ENCODE peak calls at places on chromosomes 3 and 15, in ten cellular contexts. O is thoracic aorta; G is NCI-H1105; Y is CD4-positive, alpha-beta memory T cell; H is bronchial epithelial cell; B is RWPE1; Z is kidney; M is NCI-H774; U is iPS-NIHi11; S is NCI-H1417. R is an unnamed sample.

GRCh38 chr3:196377321-196377720 is 39.1 kb upstream of the TM4SF19 start:
- DNase-seq in O (no peak), G (no peak), Y (no peak), H (no peak), B (no peak), Z (no peak), M (no peak), U (no peak), S (no peak), R (no peak)

GRCh38 chr15:76391847-76392246 is 55.3 kb downstream of the ISL2 start:
- DNase-seq in O (no peak), G (no peak), Y (no peak), H (no peak), B (no peak), Z (no peak), M (no peak), U (no peak), S (no peak), R (no peak)

GRCh38 chr3:147838650-147839049 is 429.5 kb downstream of the ZIC1 start:
- DNase-seq in O (no peak), G (no peak), Y (no peak), H (no peak), B (no peak), Z (no peak), M (no peak), U (no peak), S (no peak), R (peak; percentile 27)

GRCh38 chr15:85750319-85750806 is 44.4 kb downstream of the KLHL25 start:
- DNase-seq in O (no peak), G (no peak), Y (no peak), H (no peak), B (no peak), Z (peak; percentile 94), M (no peak), U (no peak), S (no peak), R (no peak)

GRCh38 chr3:195546130-195546560 is 3.0 kb upstream of the PPP1R2 start:
- DNase-seq in O (peak; percentile 65), G (no peak), Y (peak; percentile 68), H (peak; percentile 96), B (peak; percentile 82), Z (peak; percentile 82), M (no peak), U (no peak), S (no peak), R (peak; percentile 98)

GRCh38 chr15:98807262-98807661 is 158.9 kb downstream of the IGF1R start:
- DNase-seq in O (no peak), G (no peak), Y (no peak), H (no peak), B (no peak), Z (no peak), M (no peak), U (no peak), S (no peak), R (peak; percentile 30)

GRCh38 chr15:78944669-78945407 is at the start of gene CTSH:
- DNase-seq in O (no peak), G (peak; percentile 73), Y (peak; percentile 80), H (no peak), B (peak; percentile 84), Z (peak; percentile 95), M (peak; percentile 66), U (peak; percentile 98), S (peak; percentile 63), R (peak; percentile 64)

GRCh38 chr3:141373768-141374526 is 5.6 kb downstream of the ZBTB38 start:
- DNase-seq in O (no peak), G (no peak), Y (no peak), H (no peak), B (peak; percentile 51), Z (no peak), M (no peak), U (peak; percentile 29), S (no peak), R (peak; percentile 77)

GRCh38 chr3:64179860-64180259 is 45.4 kb downstream of the PRICKLE2 start:
- DNase-seq in O (no peak), G (no peak), Y (no peak), H (no peak), B (no peak), Z (no peak), M (no peak), U (no peak), S (no peak), R (no peak)

GRCh38 chr3:53846851-53847155 is 435 bp downstream of the IL17RB start:
- DNase-seq in O (no peak), G (no peak), Y (no peak), H (no peak), B (no peak), Z (no peak), M (no peak), U (no peak), S (no peak), R (no peak)

GRCh38 chr15:45162771-45163507 is 24.8 kb downstream of the SHF start:
- DNase-seq in O (peak; percentile 45), G (no peak), Y (no peak), H (peak; percentile 94), B (peak; percentile 98), Z (peak; percentile 84), M (peak; percentile 50), U (peak; percentile 91), S (peak; percentile 54), R (peak; percentile 86)

GRCh38 chr3:16474304-16474703 is 39.2 kb downstream of the RFTN1 start:
- DNase-seq in O (no peak), G (no peak), Y (no peak), H (peak; percentile 13), B (no peak), Z (no peak), M (no peak), U (no peak), S (no peak), R (no peak)

GRCh38 chr15:85296615-85297402 is 83.6 kb upstream of the AKAP13 start:
- DNase-seq in O (peak; percentile 14), G (peak; percentile 46), Y (peak; percentile 67), H (peak; percentile 72), B (peak; percentile 72), Z (peak; percentile 72), M (peak; percentile 75), U (peak; percentile 69), S (peak; percentile 43), R (peak; percentile 83)

GRCh38 chr3:153163349-153164008 is 1.5 kb downstream of the RAP2B start:
- DNase-seq in O (no peak), G (peak; percentile 47), Y (peak; percentile 38), H (no peak), B (peak; percentile 41), Z (peak; percentile 79), M (no peak), U (peak; percentile 10), S (no peak), R (peak; percentile 49)

GRCh38 chr3:4708230-4708629 is 215.1 kb downstream of the ITPR1 start:
- DNase-seq in O (no peak), G (no peak), Y (no peak), H (no peak), B (no peak), Z (no peak), M (no peak), U (no peak), S (no peak), R (no peak)

GRCh38 chr15:101675015-101675414 is 22.8 kb upstream of the TM2D3 start:
- DNase-seq in O (no peak), G (no peak), Y (no peak), H (peak; percentile 78), B (peak; percentile 34), Z (no peak), M (no peak), U (no peak), S (no peak), R (peak; percentile 39)

GRCh38 chr15:68340711-68341671 is 63.4 kb downstream of the FEM1B start:
- DNase-seq in O (no peak), G (no peak), Y (no peak), H (no peak), B (no peak), Z (no peak), M (no peak), U (no peak), S (no peak), R (no peak)

GRCh38 chr3:124557-125179 is 71.9 kb upstream of the CHL1 start:
- DNase-seq in O (no peak), G (no peak), Y (no peak), H (no peak), B (no peak), Z (no peak), M (no peak), U (no peak), S (no peak), R (no peak)

GRCh38 chr15:88989578-88989977 is 76.4 kb upstream of the MFGE8 start:
- DNase-seq in O (no peak), G (no peak), Y (no peak), H (no peak), B (no peak), Z (no peak), M (no peak), U (no peak), S (no peak), R (no peak)

GRCh38 chr3:104763007-104763406 is 603.7 kb upstream of the ALCAM start:
- DNase-seq in O (no peak), G (no peak), Y (no peak), H (no peak), B (no peak), Z (no peak), M (no peak), U (peak; percentile 10), S (no peak), R (peak; percentile 36)

GRCh38 chr15:63296195-63296594 is 18.8 kb downstream of the APH1B start:
- DNase-seq in O (no peak), G (peak; percentile 45), Y (no peak), H (no peak), B (no peak), Z (no peak), M (no peak), U (no peak), S (no peak), R (no peak)

GRCh38 chr3:157204431-157204830 is 44.5 kb upstream of the CCNL1 start:
- DNase-seq in O (no peak), G (peak; percentile 11), Y (no peak), H (peak; percentile 53), B (no peak), Z (no peak), M (peak; percentile 26), U (no peak), S (peak; percentile 3), R (peak; percentile 49)

GRCh38 chr15:70099966-70100494 is 2.3 kb upstream of the TLE3 start:
- DNase-seq in O (no peak), G (peak; percentile 42), Y (no peak), H (no peak), B (no peak), Z (no peak), M (no peak), U (no peak), S (no peak), R (no peak)

GRCh38 chr15:62492900-62493299 is 327.8 kb upstream of the C2CD4B start:
- DNase-seq in O (no peak), G (no peak), Y (no peak), H (no peak), B (no peak), Z (no peak), M (no peak), U (no peak), S (no peak), R (no peak)

GRCh38 chr3:41330465-41330864 is 131.2 kb downstream of the CTNNB1 start:
- DNase-seq in O (no peak), G (no peak), Y (no peak), H (no peak), B (no peak), Z (no peak), M (no peak), U (no peak), S (no peak), R (no peak)

GRCh38 chr3:197960694-197961581 is 921 bp downstream of the LMLN start:
- DNase-seq in O (peak; percentile 25), G (no peak), Y (no peak), H (peak; percentile 53), B (no peak), Z (no peak), M (no peak), U (no peak), S (no peak), R (no peak)

GRCh38 chr3:156892701-156893100 is 66.5 kb downstream of the LEKR1 start:
- DNase-seq in O (no peak), G (no peak), Y (no peak), H (peak; percentile 70), B (peak; percentile 30), Z (no peak), M (no peak), U (no peak), S (no peak), R (peak; percentile 8)